ENCODE peak calls at places on chromosomes 5 and 9, in seven cellular contexts. E is A673, W is mesothelial cell of epicardium, V is GM20000, B is tibial nerve, S is HFF-Myc, G is ovary. O is an unnamed sample.

GRCh38 chr5:82459626-82460025 is 181.5 kb upstream of the RPS23 start:
- DNase-seq in B (no peak), G (no peak), S (no peak), E (no peak), V (no peak), W (no peak), O (no peak)

GRCh38 chr5:2007906-2008437 is 125.2 kb upstream of the IRX4 start:
- DNase-seq in G (no peak), B (no peak), S (no peak), E (no peak), W (no peak), V (no peak), O (peak)

GRCh38 chr5:88142801-88143692 is 125.6 kb downstream of the TMEM161B start:
- DNase-seq in B (no peak), G (peak), E (no peak), S (no peak), W (no peak), V (no peak), O (peak)

GRCh38 chr5:54632131-54632551 is 114.6 kb downstream of the SNX18 start:
- DNase-seq in V (no peak), G (no peak), W (no peak), E (no peak), B (no peak), S (no peak), O (no peak)

GRCh38 chr5:56490971-56491468 is 257.9 kb upstream of the ANKRD55 start:
- DNase-seq in V (no peak), B (no peak), E (no peak), W (no peak), G (no peak), S (no peak), O (no peak)

GRCh38 chr5:40165789-40166728 is 513.7 kb upstream of the PTGER4 start:
- DNase-seq in W (no peak), G (no peak), S (no peak), E (peak), V (no peak), B (no peak), O (no peak)

GRCh38 chr9:105148328-105149006 is 96.0 kb upstream of the SLC44A1 start:
- DNase-seq in S (no peak), W (no peak), B (no peak), E (no peak), V (no peak), G (no peak), O (no peak)

GRCh38 chr9:121466142-121466541 is 33.5 kb downstream of the GGTA1 start:
- DNase-seq in G (no peak), S (no peak), V (no peak), B (no peak), E (no peak), W (no peak), O (no peak)

GRCh38 chr5:155815248-155815647 is 511.7 kb upstream of the SGCD start:
- DNase-seq in V (no peak), W (no peak), S (no peak), G (no peak), B (no peak), E (no peak), O (no peak)

GRCh38 chr9:121360975-121361374 is 9.1 kb downstream of the STOM start:
- DNase-seq in E (peak), W (no peak), S (no peak), G (no peak), V (no peak), B (no peak), O (no peak)

GRCh38 chr5:43110606-43111170 is 10.0 kb upstream of the ZNF131 start:
- DNase-seq in B (no peak), V (no peak), W (no peak), G (no peak), S (no peak), E (no peak), O (no peak)

GRCh38 chr5:99807346-99807745 is 727.8 kb upstream of the FAM174A start:
- DNase-seq in E (no peak), V (no peak), B (no peak), S (no peak), W (no peak), G (no peak), O (no peak)

GRCh38 chr5:121503111-121503840 is 348.4 kb upstream of the FTMT start:
- DNase-seq in V (no peak), W (peak), B (peak), G (no peak), S (no peak), E (peak), O (no peak)

GRCh38 chr5:171226096-171226495 is 83.0 kb upstream of the TLX3 start:
- DNase-seq in W (no peak), B (no peak), G (no peak), E (no peak), S (no peak), V (no peak), O (no peak)

GRCh38 chr5:131221888-131222287 is 42.0 kb upstream of the CDC42SE2 start:
- DNase-seq in G (no peak), W (no peak), E (no peak), V (no peak), S (no peak), B (no peak), O (no peak)

GRCh38 chr5:147170603-147171002 is 64.2 kb upstream of the STK32A start:
- DNase-seq in E (no peak), S (no peak), G (no peak), B (no peak), V (no peak), W (no peak), O (no peak)

GRCh38 chr5:7519564-7519963 is 123.6 kb downstream of the ADCY2 start:
- DNase-seq in E (no peak), B (no peak), G (no peak), W (no peak), S (no peak), V (no peak), O (no peak)

GRCh38 chr9:81724242-81724889 is 35.0 kb upstream of the TLE1 start:
- DNase-seq in V (no peak), B (no peak), W (no peak), S (no peak), G (no peak), E (no peak), O (no peak)

GRCh38 chr9:118809160-118809625 is 560.0 kb downstream of the BRINP1 start:
- DNase-seq in V (no peak), E (no peak), W (peak), S (no peak), B (no peak), G (no peak), O (no peak)

GRCh38 chr9:93112116-93112863 is 16.3 kb downstream of the CARD19 start:
- DNase-seq in E (no peak), B (no peak), W (no peak), V (no peak), S (no peak), G (peak), O (peak)

GRCh38 chr5:80109549-80110478 is 74.7 kb downstream of the THBS4 start:
- DNase-seq in S (no peak), W (no peak), B (no peak), V (no peak), E (no peak), G (no peak), O (no peak)

GRCh38 chr5:154795235-154795596 is 40.0 kb downstream of the LARP1 start:
- DNase-seq in B (no peak), G (no peak), E (no peak), S (no peak), W (no peak), V (no peak), O (no peak)

GRCh38 chr9:6811436-6811835 is 53.7 kb downstream of the KDM4C start:
- DNase-seq in B (no peak), G (no peak), E (no peak), W (no peak), V (no peak), S (no peak), O (no peak)

GRCh38 chr5:21858441-21858840 is 994.7 kb downstream of the CDH12 start:
- DNase-seq in B (no peak), E (no peak), V (no peak), G (no peak), W (no peak), S (no peak), O (no peak)

GRCh38 chr5:138000102-138000723 is 32.7 kb downstream of the FAM13B start:
- DNase-seq in S (no peak), E (no peak), G (peak), B (no peak), V (no peak), W (no peak), O (no peak)

GRCh38 chr5:131773805-131774204 is 23.0 kb downstream of the FNIP1 start:
- DNase-seq in B (no peak), W (no peak), E (peak), S (no peak), V (no peak), G (no peak), O (no peak)

GRCh38 chr9:14438232-14438966 is 124.5 kb upstream of the NFIB start:
- DNase-seq in S (no peak), V (no peak), G (no peak), W (no peak), E (no peak), B (no peak), O (no peak)

GRCh38 chr5:173303878-173304590 is 24.2 kb downstream of the STC2 start:
- DNase-seq in W (no peak), E (no peak), S (no peak), V (no peak), G (no peak), B (no peak), O (no peak)

GRCh38 chr9:123339666-123340414 is 16.2 kb upstream of the CRB2 start:
- DNase-seq in E (peak), B (no peak), G (no peak), S (no peak), W (no peak), V (no peak), O (no peak)

GRCh38 chr5:60360355-60360754 is 339.6 kb downstream of the DEPDC1B start:
- DNase-seq in V (no peak), B (no peak), S (no peak), G (no peak), E (no peak), W (no peak), O (no peak)

GRCh38 chr5:60366489-60366888 is 333.5 kb downstream of the DEPDC1B start:
- DNase-seq in E (no peak), W (no peak), S (no peak), G (no peak), B (no peak), V (no peak), O (no peak)

GRCh38 chr5:60368100-60368499 is 331.9 kb downstream of the DEPDC1B start:
- DNase-seq in S (no peak), V (no peak), E (no peak), B (no peak), W (no peak), G (no peak), O (no peak)

GRCh38 chr5:60369391-60369790 is 330.6 kb downstream of the DEPDC1B start:
- DNase-seq in B (no peak), V (no peak), E (no peak), W (no peak), S (no peak), G (no peak), O (no peak)

GRCh38 chr5:60365001-60365400 is 335.0 kb downstream of the DEPDC1B start:
- DNase-seq in S (no peak), W (no peak), B (no peak), G (no peak), E (no peak), V (no peak), O (no peak)
- TF ChIP-seq CTCF in S (no peak), W (no peak), B (no peak), G (no peak), E (no peak), V (no peak), O (no peak)

GRCh38 chr9:71001780-71002386 is 119.5 kb downstream of the TRPM3 start:
- DNase-seq in W (no peak), G (no peak), S (no peak), B (no peak), E (no peak), V (peak), O (no peak)
- TF ChIP-seq CTCF in W (peak), G (no peak), S (peak), B (no peak), E (peak), V (peak), O (peak)

GRCh38 chr9:136060671-136061371 is 34.3 kb downstream of the NACC2 start:
- DNase-seq in E (no peak), B (no peak), V (no peak), G (no peak), S (no peak), W (no peak), O (no peak)
- TF ChIP-seq CTCF in E (no peak), B (no peak), V (no peak), G (no peak), S (no peak), W (no peak), O (no peak)

DNA sequence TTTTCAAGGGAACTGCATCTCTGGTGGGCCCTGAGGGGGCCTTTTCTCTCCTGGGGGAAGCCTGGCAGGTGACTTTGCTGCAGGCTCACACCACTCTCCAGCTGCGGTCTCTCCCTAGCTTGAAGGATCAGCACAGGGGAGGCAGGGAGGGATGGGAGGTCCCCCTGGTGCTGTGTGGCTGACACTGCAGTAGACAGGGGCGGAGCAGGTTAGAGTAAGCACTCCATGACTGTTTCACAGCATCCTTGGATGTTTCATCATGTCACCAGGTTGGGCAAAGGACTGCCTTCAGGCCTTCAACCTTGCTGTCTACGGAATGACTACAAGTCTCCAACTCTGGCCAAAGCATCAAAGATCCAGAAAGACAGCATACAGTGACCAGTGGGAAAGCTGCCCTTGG is 470.7 kb downstream of the CDK5RAP2 start:
- DNase-seq in E (peak), W (no peak), B (no peak), G (no peak), V (no peak), S (no peak), O (no peak)
- TF ChIP-seq CTCF in E (peak), W (no peak), B (no peak), G (no peak), V (no peak), S (peak), O (no peak)

GRCh38 chr9:37511006-37511714 is 25.4 kb downstream of the POLR1E start:
- DNase-seq in W (no peak), E (peak), G (no peak), S (no peak), V (peak), B (no peak), O (no peak)

GRCh38 chr9:37509536-37509935 is 23.8 kb downstream of the POLR1E start:
- DNase-seq in E (no peak), S (no peak), V (no peak), G (no peak), B (no peak), W (no peak), O (no peak)

GRCh38 chr9:37507586-37508134 is 21.9 kb downstream of the POLR1E start:
- DNase-seq in W (no peak), G (no peak), V (no peak), B (no peak), S (no peak), E (no peak), O (no peak)

GRCh38 chr9:37508135-37508833 is 22.5 kb downstream of the POLR1E start:
- DNase-seq in V (no peak), W (no peak), G (no peak), E (no peak), B (no peak), S (no peak), O (no peak)

GRCh38 chr9:37508834-37509206 is 23.1 kb downstream of the POLR1E start:
- DNase-seq in V (no peak), S (no peak), E (no peak), B (no peak), W (no peak), G (no peak), O (no peak)
- TF ChIP-seq CTCF in V (no peak), S (no peak), E (no peak), B (no peak), W (no peak), G (no peak), O (no peak)

DNA sequence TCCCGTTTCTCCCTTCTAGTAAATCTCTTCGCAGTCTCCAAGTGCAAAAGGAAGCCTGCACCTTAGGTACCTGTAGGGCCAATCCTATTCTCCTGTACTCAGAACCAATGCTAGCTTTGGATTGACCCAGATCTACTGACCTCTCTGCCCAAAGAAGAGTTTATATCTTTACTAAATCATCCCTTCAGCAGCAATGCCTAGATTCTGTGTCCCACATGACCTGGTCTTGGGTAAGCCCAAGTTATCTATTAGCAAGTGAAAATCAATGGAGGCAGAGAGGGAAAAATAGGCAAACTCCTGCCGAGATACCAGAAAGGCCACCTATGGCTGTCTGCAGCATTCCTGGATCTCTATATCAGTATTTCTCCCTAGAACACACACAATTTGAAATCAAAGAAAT is 60.0 kb downstream of the SUSD1 start:
- DNase-seq in W (no peak), B (no peak), G (no peak), V (no peak), E (no peak), S (no peak), O (no peak)
- TF ChIP-seq CTCF in W (no peak), B (no peak), G (no peak), V (no peak), E (no peak), S (no peak), O (no peak)

DNA sequence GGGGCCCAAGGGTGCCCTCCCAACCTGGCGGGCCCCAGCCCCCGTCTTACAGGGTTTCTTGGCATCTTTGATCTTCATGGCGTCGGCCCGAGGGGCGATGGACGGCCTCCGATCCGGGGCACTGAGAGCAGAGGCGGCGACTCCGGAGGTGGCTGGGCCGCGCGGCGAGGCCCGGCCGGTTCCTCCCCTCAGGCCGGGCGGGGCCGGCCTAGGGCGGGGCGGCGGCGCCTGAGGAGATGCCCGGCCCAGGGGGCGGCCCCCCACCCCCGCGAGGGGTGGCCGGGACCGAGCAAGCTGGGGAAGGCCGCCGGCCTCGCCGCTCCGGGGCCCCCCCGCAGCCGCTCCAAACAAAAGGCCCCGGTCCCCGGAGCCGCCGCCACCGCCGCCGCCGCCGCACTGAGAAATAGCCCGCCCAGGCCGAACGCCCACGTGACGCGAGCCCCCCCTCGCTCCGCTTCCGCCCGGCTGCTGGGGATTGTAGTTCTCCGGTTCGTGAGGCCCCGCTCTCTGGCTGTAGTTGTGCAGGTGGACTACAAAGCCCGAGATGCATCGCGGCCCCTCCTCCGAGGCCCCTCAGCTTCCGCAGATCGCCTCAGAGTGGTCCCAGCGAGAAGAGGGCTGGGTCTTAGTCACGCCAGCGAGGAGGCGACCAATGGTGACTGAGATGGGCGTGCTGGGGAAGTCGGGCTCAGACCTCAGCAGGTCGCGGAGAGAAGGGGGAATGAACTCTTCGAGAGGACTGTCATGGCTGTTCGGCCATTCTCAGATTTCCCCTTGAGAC is at the start of gene PANK3:
- DNase-seq in E (peak), B (peak), W (peak), V (peak), G (peak), S (peak), O (peak)
- TF ChIP-seq CTCF in E (no peak), B (no peak), W (no peak), V (no peak), G (no peak), S (no peak), O (no peak)

O was measured in psoas muscle.